ENCODE peak calls at places on chromosomes 4 and X, in nine cellular contexts. R, Y, Q, G, K, D, W, P and T are unnamed samples.

GRCh38 chrX:153387987-153388721 is 13.0 kb downstream of the PNMA6E start:
- DNase-seq in R (no peak), Y (no peak), Q (no peak), G (no peak), K (no peak), D (peak; percentile 47), W (no peak), P (no peak), T (no peak)

GRCh38 chrX:1443496-1444075 is 9.1 kb downstream of the ASMTL start:
- DNase-seq in R (no peak), Y (no peak), Q (peak; percentile 46), G (peak; percentile 10), K (no peak), D (peak; percentile 9), W (no peak), P (no peak), T (no peak)

GRCh38 chrX:128807367-128807766 is 715.9 kb downstream of the SMARCA1 start:
- DNase-seq in R (no peak), Y (no peak), Q (no peak), G (no peak), K (no peak), D (no peak), W (no peak), P (no peak), T (no peak)

GRCh38 chr4:177308842-177309524 is 691 bp upstream of the NEIL3 start:
- DNase-seq in R (no peak), Y (no peak), Q (no peak), G (no peak), K (no peak), D (no peak), W (no peak), P (no peak), T (no peak)

GRCh38 chr4:186819357-186820086 is 95.9 kb upstream of the FAT1 start:
- DNase-seq in R (no peak), Y (no peak), Q (no peak), G (no peak), K (no peak), D (no peak), W (no peak), P (no peak), T (no peak)

GRCh38 chrX:53261573-53261972 is 19.8 kb downstream of the IQSEC2 start:
- DNase-seq in R (no peak), Y (no peak), Q (no peak), G (no peak), K (no peak), D (no peak), W (no peak), P (no peak), T (no peak)

GRCh38 chrX:102516314-102516936 is at the start of gene TMSB15A:
- DNase-seq in R (peak; percentile 28), Y (peak; percentile 86), Q (peak; percentile 79), G (peak; percentile 39), K (peak; percentile 42), D (peak; percentile 80), W (no peak), P (peak; percentile 53), T (peak; percentile 72)

GRCh38 chr4:15691346-15692140 is 9.9 kb downstream of the FAM200B start:
- DNase-seq in R (peak; percentile 87), Y (no peak), Q (no peak), G (no peak), K (no peak), D (no peak), W (no peak), P (no peak), T (no peak)

GRCh38 chrX:10755477-10756334 is 135.3 kb upstream of the MID1 start:
- DNase-seq in R (peak; percentile 81), Y (no peak), Q (no peak), G (no peak), K (no peak), D (no peak), W (no peak), P (peak; percentile 39), T (peak; percentile 24)

GRCh38 chr4:52051615-52052474 is 741 bp downstream of the SPATA18 start:
- DNase-seq in R (peak; percentile 89), Y (peak; percentile 91), Q (peak; percentile 80), G (peak; percentile 81), K (no peak), D (peak; percentile 40), W (no peak), P (peak; percentile 62), T (peak; percentile 47)

GRCh38 chrX:128436397-128437103 is 384.3 kb upstream of the ACTRT1 start:
- DNase-seq in R (no peak), Y (no peak), Q (no peak), G (no peak), K (no peak), D (no peak), W (no peak), P (no peak), T (no peak)

GRCh38 chrX:91434351-91435168 is at the start of gene PABPC5:
- DNase-seq in R (peak; percentile 82), Y (peak; percentile 90), Q (peak; percentile 93), G (peak; percentile 90), K (peak; percentile 63), D (peak; percentile 89), W (no peak), P (no peak), T (peak; percentile 85)

DNA sequence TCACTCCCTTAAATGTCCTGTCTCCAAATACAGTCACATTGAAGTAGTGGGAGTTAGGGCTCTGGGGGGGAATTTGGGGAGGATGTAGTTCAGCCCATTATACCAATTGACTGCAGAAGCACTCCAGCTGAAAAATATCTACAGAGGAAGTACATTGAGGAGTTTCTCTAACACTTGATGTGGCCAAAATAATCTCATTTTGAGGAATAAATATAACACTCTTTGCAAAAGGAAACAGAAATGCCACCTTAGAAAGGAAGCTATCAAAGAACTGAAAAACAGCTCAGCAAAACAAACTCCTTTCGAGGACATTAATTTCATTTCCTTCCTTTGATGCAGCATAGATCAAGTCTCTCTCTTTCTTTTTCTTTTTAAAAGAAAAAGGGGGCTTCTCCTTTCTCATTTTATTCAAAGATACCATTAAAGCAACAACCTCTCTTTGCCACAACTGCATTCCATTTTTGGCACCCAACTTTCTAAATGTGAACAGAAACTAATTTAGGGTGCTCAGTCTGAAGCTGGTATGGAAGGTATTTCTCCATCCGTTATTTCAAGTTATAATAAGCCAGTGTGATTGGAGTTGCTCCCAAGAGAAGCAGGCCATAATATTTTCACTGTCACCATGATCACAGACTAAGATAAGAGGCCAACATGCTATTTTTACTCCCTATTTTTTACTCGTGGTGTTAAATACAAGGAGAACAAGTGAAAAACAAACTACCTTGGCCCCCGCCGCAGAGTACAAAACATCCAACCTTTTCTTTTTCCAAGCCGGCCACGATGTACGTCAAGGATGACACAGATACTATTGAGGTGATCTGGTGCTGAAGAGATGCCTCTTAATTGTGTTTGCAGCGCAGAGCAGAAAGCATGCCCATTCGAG is 230.4 kb upstream of the GATB start:
- DNase-seq in R (no peak), Y (no peak), Q (no peak), G (no peak), K (no peak), D (no peak), W (no peak), P (no peak), T (no peak)
- H3K27ac ChIP-seq in R (no peak overlapping the region), Y (no peak overlapping the region), Q (peak overlapping the region; percentile 67), G (no peak overlapping the region), K (no peak overlapping the region), D (no peak overlapping the region), W (no peak overlapping the region), P (no peak overlapping the region), T (no peak overlapping the region)

GRCh38 chr4:37995299-37995821 is 35.2 kb downstream of the PTTG2 start:
- DNase-seq in R (no peak), Y (no peak), Q (no peak), G (no peak), K (no peak), D (no peak), W (no peak), P (no peak), T (no peak)

GRCh38 chr4:37993806-37994205 is 33.6 kb downstream of the PTTG2 start:
- DNase-seq in R (no peak), Y (peak; percentile 41), Q (no peak), G (peak; percentile 23), K (no peak), D (no peak), W (no peak), P (no peak), T (no peak)

GRCh38 chr4:37995981-37996770 is 36.0 kb downstream of the PTTG2 start:
- DNase-seq in R (no peak), Y (no peak), Q (no peak), G (no peak), K (no peak), D (no peak), W (no peak), P (no peak), T (no peak)

GRCh38 chr4:37991623-37992410 is 31.6 kb downstream of the PTTG2 start:
- DNase-seq in R (no peak), Y (no peak), Q (no peak), G (no peak), K (no peak), D (no peak), W (no peak), P (no peak), T (no peak)

GRCh38 chr4:37994569-37994968 is 34.4 kb downstream of the PTTG2 start:
- DNase-seq in R (no peak), Y (no peak), Q (no peak), G (no peak), K (no peak), D (no peak), W (no peak), P (no peak), T (no peak)
- H3K4me1 ChIP-seq in R (peaks cover 1% of the 10 kb centered on the region), Y (peaks cover 30% of the 10 kb centered on the region), Q (no peaks in the 10 kb centered on the region), G (peaks cover 9% of the 10 kb centered on the region), K (peaks cover 6% of the 10 kb centered on the region), D (peaks cover 23% of the 10 kb centered on the region), W (no peaks in the 10 kb centered on the region), P (no peaks in the 10 kb centered on the region), T (peaks cover 7% of the 10 kb centered on the region)

GRCh38 chr4:184474261-184475095 is at the start of gene IRF2:
- DNase-seq in R (peak; percentile 97), Y (peak; percentile 97), Q (peak; percentile 99), G (peak; percentile 99), K (peak; percentile 91), D (peak; percentile 97), W (peak; percentile 71), P (peak; percentile 81), T (peak; percentile 97)
- TF ChIP-seq POLR2A in R (peak; percentile 84), Y (peak; percentile 95), Q (peak; percentile 87), G (peak; percentile 86), K (peak; percentile 93), D (peak; percentile 97), W (no peak), P (no peak), T (peak; percentile 96)

DNA sequence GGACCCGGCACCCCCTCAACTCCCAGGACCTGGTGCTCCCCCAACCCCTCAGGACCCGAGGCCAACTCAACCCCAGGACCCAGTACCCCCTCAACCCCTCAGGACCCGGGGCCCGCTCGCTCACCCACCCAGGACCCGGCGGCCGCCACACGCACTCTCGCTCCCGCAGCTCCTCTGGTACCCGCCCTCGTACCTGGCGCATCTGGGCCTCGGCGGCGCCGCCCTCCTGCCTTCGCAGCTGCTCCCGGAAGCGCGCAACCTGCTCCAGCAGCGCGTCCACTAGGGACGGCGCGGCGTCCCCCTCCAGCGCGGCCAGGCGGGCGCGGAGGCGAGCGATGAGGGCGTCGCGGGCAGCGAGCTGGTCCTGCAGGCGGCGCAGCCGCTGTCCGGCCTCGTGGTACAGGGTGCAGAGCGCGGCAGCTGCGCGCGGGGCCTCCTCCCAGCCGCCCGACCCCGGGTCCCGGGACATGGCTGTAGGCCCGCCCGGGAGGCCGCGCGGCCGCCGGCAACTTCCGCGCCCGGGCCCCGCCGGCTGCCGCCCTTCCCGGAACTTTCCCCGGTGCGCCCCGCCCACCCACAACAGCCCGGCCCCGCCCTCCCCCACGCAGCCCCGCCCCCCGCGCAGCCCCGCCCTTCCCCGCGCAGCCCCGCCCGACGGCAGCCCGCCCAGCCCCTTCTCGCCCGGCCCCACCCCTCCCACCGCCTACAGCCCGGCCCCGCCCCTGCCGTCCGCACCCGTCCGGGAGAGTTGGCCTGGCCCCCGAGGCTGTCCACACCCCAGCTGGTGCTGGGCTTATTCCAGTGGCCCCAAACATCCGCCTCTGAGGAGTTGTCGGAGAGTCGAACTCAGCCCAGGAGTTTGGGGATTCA is at the start of gene TNIP2:
- DNase-seq in R (peak; percentile 73), Y (peak; percentile 96), Q (peak; percentile 95), G (peak; percentile 85), K (peak; percentile 79), D (peak; percentile 89), W (no peak), P (peak; percentile 70), T (peak; percentile 84)
- H3K27ac ChIP-seq in R (peak within 1 kb of the TSS; percentile 79), Y (peak within 1 kb of the TSS; percentile 87), Q (peak within 1 kb of the TSS; percentile 76), G (no peak within 1 kb of the TSS), K (peak within 1 kb of the TSS; percentile 93), D (no peak within 1 kb of the TSS), W (peak within 1 kb of the TSS; percentile 98), P (peak within 1 kb of the TSS; percentile 93), T (peak within 1 kb of the TSS; percentile 65)